ENCODE peak calls at places on chromosome 15, in four cellular contexts. I is GM23338; V is activated gamma-delta T cell treated with anti-CD3 and anti-CD28 coated beads, Interleukin-2, amount 50 U/mL, for 16 hours; F is Daoy. N is an unnamed sample.

GRCh38 chr15:37995461-37996347 is 61.3 kb downstream of the TMCO5A start:
- DNase-seq in I (peak), F (peak), V (no peak), N (peak)

GRCh38 chr15:51751687-51752683 is 588 bp downstream of the TMOD2 start:
- DNase-seq in V (no peak), I (peak), F (peak), N (peak)

GRCh38 chr15:43516801-43517353 is 531 bp upstream of the MAP1A start:
- DNase-seq in F (no peak), I (peak), V (no peak), N (peak)

GRCh38 chr15:67992834-67993233 is 61.3 kb upstream of the PIAS1 start:
- DNase-seq in V (no peak), I (no peak), F (peak), N (no peak)

GRCh38 chr15:38690737-38691332 is 126.2 kb upstream of the RASGRP1 start:
- DNase-seq in I (peak), F (peak), V (peak), N (peak)

GRCh38 chr15:50235794-50236193 is 29.7 kb downstream of the HDC start:
- DNase-seq in I (no peak), V (no peak), F (no peak), N (no peak)

GRCh38 chr15:61088675-61089074 is 140.4 kb downstream of the RORA start:
- DNase-seq in I (no peak), V (no peak), F (no peak), N (no peak)

GRCh38 chr15:68818671-68819450 is 1.8 kb downstream of the ANP32A start:
- DNase-seq in F (peak), I (peak), V (no peak), N (peak)

GRCh38 chr15:75452968-75453702 is 1.6 kb upstream of the SIN3A start:
- DNase-seq in F (peak), V (peak), I (peak), N (peak)

GRCh38 chr15:81113861-81114261 is 20.2 kb upstream of the CFAP161 start:
- DNase-seq in F (no peak), I (peak), V (no peak), N (no peak)

GRCh38 chr15:59791646-59792208 is 102.6 kb upstream of the BNIP2 start:
- DNase-seq in V (no peak), I (no peak), F (no peak), N (no peak)

GRCh38 chr15:70299931-70300858 is 202.5 kb upstream of the TLE3 start:
- DNase-seq in V (peak), F (no peak), I (no peak), N (no peak)

GRCh38 chr15:65060641-65061397 is 7.0 kb downstream of the RASL12 start:
- DNase-seq in I (no peak), F (no peak), V (no peak), N (no peak)

GRCh38 chr15:94412979-94413741 is 181.8 kb downstream of the MCTP2 start:
- DNase-seq in I (peak), V (no peak), F (peak), N (no peak)

GRCh38 chr15:66981746-66982145 is 83.7 kb upstream of the SMAD3 start:
- DNase-seq in I (peak), V (no peak), F (no peak), N (no peak)

GRCh38 chr15:52256930-52257733 is 38.5 kb downstream of the MYO5C start:
- DNase-seq in V (no peak), F (peak), I (peak), N (no peak)

GRCh38 chr15:40155270-40155910 is 5.5 kb upstream of the BUB1B start:
- DNase-seq in V (no peak), I (peak), F (no peak), N (peak)

GRCh38 chr15:96285715-96286367 is 44.7 kb upstream of the NR2F2 start:
- DNase-seq in I (peak), F (no peak), V (no peak), N (peak)

GRCh38 chr15:90545095-90545494 is 15.4 kb downstream of the CRTC3 start:
- DNase-seq in I (no peak), V (no peak), F (no peak), N (no peak)

GRCh38 chr15:66001042-66001441 is 131.8 kb downstream of the RAB11A start:
- DNase-seq in V (no peak), I (no peak), F (no peak), N (no peak)

GRCh38 chr15:66946578-66947164 is 118.7 kb upstream of the SMAD3 start:
- DNase-seq in V (peak), I (peak), F (peak), N (peak)

GRCh38 chr15:39327005-39327725 is 253.7 kb upstream of the THBS1 start:
- DNase-seq in I (no peak), V (no peak), F (no peak), N (no peak)

GRCh38 chr15:85726446-85726845 is 68.3 kb downstream of the KLHL25 start:
- DNase-seq in V (no peak), F (no peak), I (no peak), N (no peak)

GRCh38 chr15:47358876-47359275 is 358.4 kb upstream of the SEMA6D start:
- DNase-seq in I (no peak), F (no peak), V (no peak), N (no peak)

GRCh38 chr15:73936588-73937312 is 10.5 kb downstream of the LOXL1 start:
- DNase-seq in V (no peak), I (no peak), F (no peak), N (no peak)

GRCh38 chr15:90001062-90001682 is at the start of gene ZNF710:
- DNase-seq in V (no peak), F (peak), I (peak), N (peak)

GRCh38 chr15:64019764-64020163 is 26.5 kb downstream of the DAPK2 start:
- DNase-seq in I (no peak), V (no peak), F (peak), N (no peak)

GRCh38 chr15:97084650-97085049 is 754.1 kb downstream of the NR2F2 start:
- DNase-seq in F (peak), I (no peak), V (no peak), N (no peak)

GRCh38 chr15:40108061-40108854 is 421 bp downstream of the BMF start:
- DNase-seq in V (no peak), F (no peak), I (peak), N (peak)